ENCODE peak calls at places on chromosomes 13 and 19, in nine cellular contexts. T is CD4-positive, alpha-beta T cell; E is AG09309; K is pancreas; X is cardiac fibroblast; Y is HuH-7.5; Q is heart right ventricle; B is EL; I is endothelial cell. G is an unnamed sample.

GRCh38 chr19:50514346-50515167 is 844 bp upstream of the ASPDH start:
- DNase-seq in E (no peak), K (no peak), Q (no peak), B (no peak), X (no peak), I (no peak), T (no peak), Y (no peak), G (no peak)

GRCh38 chr19:32622002-32622401 is 41.0 kb downstream of the PDCD5 start:
- DNase-seq in T (no peak), E (no peak), Y (no peak), Q (no peak), K (no peak), I (no peak), X (no peak), B (no peak), G (no peak)

GRCh38 chr19:42132851-42133528 is 744 bp upstream of the POU2F2 start:
- DNase-seq in Y (peak), B (peak), I (peak), K (peak), T (peak), Q (peak), X (peak), E (no peak), G (no peak)

GRCh38 chr19:38534574-38534973 is 83.2 kb downstream of the MAP4K1 start:
- DNase-seq in Y (no peak), I (no peak), X (no peak), B (no peak), T (no peak), K (no peak), Q (no peak), E (no peak), G (no peak)

GRCh38 chr13:29067306-29067945 is 247.3 kb downstream of the MTUS2 start:
- DNase-seq in Y (no peak), B (no peak), I (no peak), T (no peak), X (no peak), K (no peak), Q (no peak), E (no peak), G (no peak)

GRCh38 chr19:42074513-42075363 is 1.2 kb upstream of the ZNF574 start:
- DNase-seq in B (peak), T (no peak), Y (no peak), I (no peak), Q (no peak), E (no peak), X (no peak), K (peak), G (no peak)

GRCh38 chr13:67075239-67075638 is 154.9 kb downstream of the PCDH9 start:
- DNase-seq in K (no peak), Y (no peak), T (no peak), I (no peak), B (peak), X (peak), E (no peak), Q (no peak), G (no peak)

GRCh38 chr13:80742027-80742426 is 401.1 kb upstream of the SPRY2 start:
- DNase-seq in B (no peak), Q (no peak), Y (no peak), K (no peak), X (no peak), E (no peak), T (no peak), I (no peak), G (no peak)

GRCh38 chr13:97749174-97749573 is 204.3 kb upstream of the IPO5 start:
- DNase-seq in Q (no peak), I (no peak), K (no peak), X (peak), E (no peak), B (peak), Y (no peak), T (no peak), G (no peak)

GRCh38 chr19:52592301-52592700 is 22.2 kb downstream of the ZNF701 start:
- DNase-seq in I (no peak), X (no peak), T (no peak), B (no peak), K (no peak), Q (no peak), E (no peak), Y (no peak), G (no peak)

GRCh38 chr19:2546128-2547032 is 70.5 kb downstream of the GADD45B start:
- DNase-seq in E (no peak), Q (peak), B (no peak), I (no peak), T (no peak), X (peak), Y (peak), K (peak), G (no peak)